ENCODE peak calls at places on chromosomes 2 and 18, in nine cellular contexts. T is cardiac muscle cell, C is esophagus muscularis mucosa, U is endothelial cell of umbilical vein, D is IMR-90, H is uterus, M is heart left ventricle, N is hepatocyte, B is OCI-LY7. J is an unnamed sample.

GRCh38 chr18:10482985-10483949 is 28.8 kb downstream of the APCDD1 start:
- DNase-seq in T (no peak), C (no peak), U (no peak), D (no peak), H (no peak), M (peak), N (no peak), B (peak), J (no peak)

GRCh38 chr2:145909781-145910180 is 1389.9 kb upstream of the ZEB2 start:
- DNase-seq in T (no peak), C (no peak), U (no peak), D (peak), H (no peak), M (no peak), N (no peak), B (no peak), J (no peak)

GRCh38 chr2:55010149-55010591 is 40.1 kb downstream of the RTN4 start:
- DNase-seq in T (no peak), C (no peak), U (no peak), D (peak), H (no peak), M (peak), N (peak), B (peak), J (peak)

GRCh38 chr18:21406111-21406510 is 164.1 kb downstream of the GREB1L start:
- DNase-seq in T (no peak), C (no peak), U (no peak), D (no peak), H (no peak), M (no peak), N (no peak), B (no peak), J (no peak)

GRCh38 chr2:134431837-134432437 is 178.1 kb downstream of the MGAT5 start:
- DNase-seq in T (no peak), C (no peak), U (peak), D (peak), H (no peak), M (no peak), N (no peak), B (no peak), J (no peak)

GRCh38 chr18:48108136-48108535 is 177.7 kb upstream of the SMAD2 start:
- DNase-seq in T (no peak), C (no peak), U (no peak), D (no peak), H (no peak), M (no peak), N (no peak), B (no peak), J (no peak)

GRCh38 chr2:130810490-130810889 is 26.2 kb upstream of the ARHGEF4 start:
- DNase-seq in T (no peak), C (no peak), U (no peak), D (no peak), H (no peak), M (no peak), N (no peak), B (no peak), J (no peak)

GRCh38 chr2:98484652-98485452 is 40.2 kb downstream of the INPP4A start:
- DNase-seq in T (no peak), C (no peak), U (no peak), D (no peak), H (no peak), M (no peak), N (no peak), B (no peak), J (no peak)

GRCh38 chr2:219229375-219230200 is at the start of the genes ANKZF1 and ATG9A:
- DNase-seq in T (peak), C (peak), U (peak), D (peak), H (peak), M (peak), N (peak), B (peak), J (peak)

GRCh38 chr2:134247679-134248078 is 6.2 kb upstream of the MGAT5 start:
- DNase-seq in T (no peak), C (no peak), U (no peak), D (no peak), H (no peak), M (no peak), N (no peak), B (peak), J (no peak)

GRCh38 chr2:130135692-130136541 is 6.9 kb upstream of the POTEF start:
- DNase-seq in T (no peak), C (peak), U (no peak), D (no peak), H (no peak), M (no peak), N (no peak), B (no peak), J (no peak)

GRCh38 chr2:231547315-231548110 is 17.3 kb upstream of the NMUR1 start:
- DNase-seq in T (no peak), C (no peak), U (no peak), D (no peak), H (no peak), M (no peak), N (no peak), B (no peak), J (no peak)

GRCh38 chr2:176136375-176137248 is 7.1 kb downstream of the HOXD8 start:
- DNase-seq in T (peak), C (no peak), U (peak), D (no peak), H (peak), M (no peak), N (peak), B (no peak), J (peak)

GRCh38 chr2:26678026-26678425 is 14.5 kb upstream of the KCNK3 start:
- DNase-seq in T (no peak), C (no peak), U (no peak), D (no peak), H (no peak), M (no peak), N (no peak), B (no peak), J (no peak)

GRCh38 chr2:233092446-233093438 is 32.6 kb downstream of the INPP5D start:
- DNase-seq in T (no peak), C (no peak), U (no peak), D (no peak), H (no peak), M (no peak), N (no peak), B (no peak), J (no peak)

GRCh38 chr18:49250819-49251388 is 209.5 kb downstream of the DYM start:
- DNase-seq in T (peak), C (no peak), U (peak), D (peak), H (no peak), M (no peak), N (peak), B (peak), J (no peak)

GRCh38 chr2:37886745-37887144 is 38.3 kb upstream of the RMDN2 start:
- DNase-seq in T (no peak), C (no peak), U (no peak), D (peak), H (no peak), M (no peak), N (no peak), B (no peak), J (no peak)

GRCh38 chr2:216139884-216140283 is 30.7 kb downstream of the XRCC5 start:
- DNase-seq in T (peak), C (no peak), U (no peak), D (no peak), H (no peak), M (no peak), N (peak), B (peak), J (no peak)

GRCh38 chr2:88281302-88282217 is 111.4 kb downstream of the THNSL2 start:
- DNase-seq in T (no peak), C (no peak), U (no peak), D (no peak), H (no peak), M (no peak), N (peak), B (no peak), J (no peak)

GRCh38 chr2:80238692-80239469 is 65.7 kb downstream of the LRRTM1 start:
- DNase-seq in T (peak), C (no peak), U (no peak), D (peak), H (no peak), M (peak), N (peak), B (peak), J (no peak)

GRCh38 chr2:178491612-178492011 is 11.4 kb downstream of the PLEKHA3 start:
- DNase-seq in T (no peak), C (no peak), U (no peak), D (no peak), H (no peak), M (no peak), N (no peak), B (no peak), J (no peak)

GRCh38 chr18:61334951-61335736 is 1.9 kb downstream of the CDH20 start:
- DNase-seq in T (no peak), C (no peak), U (no peak), D (no peak), H (no peak), M (no peak), N (no peak), B (no peak), J (no peak)

GRCh38 chr18:9539283-9539682 is 64.0 kb downstream of the RALBP1 start:
- DNase-seq in T (no peak), C (no peak), U (peak), D (peak), H (no peak), M (no peak), N (no peak), B (no peak), J (no peak)

GRCh38 chr2:170856066-170856465 is 39.4 kb downstream of the GAD1 start:
- DNase-seq in T (no peak), C (no peak), U (no peak), D (no peak), H (no peak), M (no peak), N (no peak), B (no peak), J (no peak)

GRCh38 chr18:13220326-13220991 is 1.9 kb downstream of the LDLRAD4 start:
- DNase-seq in T (peak), C (no peak), U (no peak), D (no peak), H (no peak), M (peak), N (peak), B (no peak), J (no peak)

GRCh38 chr2:17375262-17375661 is 143.0 kb downstream of the RAD51AP2 start:
- DNase-seq in T (peak), C (no peak), U (no peak), D (no peak), H (no peak), M (no peak), N (no peak), B (no peak), J (no peak)

GRCh38 chr18:13259701-13260100 is 41.1 kb downstream of the LDLRAD4 start:
- DNase-seq in T (no peak), C (no peak), U (no peak), D (no peak), H (no peak), M (no peak), N (no peak), B (no peak), J (no peak)

GRCh38 chr2:136381722-136382633 is 264.0 kb upstream of the CXCR4 start:
- DNase-seq in T (no peak), C (peak), U (no peak), D (no peak), H (no peak), M (no peak), N (no peak), B (peak), J (no peak)

GRCh38 chr2:30218814-30219213 is 12.5 kb upstream of the LBH start:
- DNase-seq in T (no peak), C (no peak), U (no peak), D (no peak), H (no peak), M (no peak), N (no peak), B (no peak), J (no peak)

GRCh38 chr2:128746356-128746755 is 427.7 kb upstream of the HS6ST1 start:
- DNase-seq in T (peak), C (no peak), U (no peak), D (peak), H (no peak), M (no peak), N (peak), B (no peak), J (no peak)

GRCh38 chr2:112706170-112706664 is 14.6 kb upstream of the NT5DC4 start:
- DNase-seq in T (no peak), C (no peak), U (no peak), D (peak), H (no peak), M (no peak), N (no peak), B (no peak), J (no peak)

GRCh38 chr18:2108581-2108980 is 462.7 kb downstream of the METTL4 start:
- DNase-seq in T (no peak), C (no peak), U (no peak), D (no peak), H (no peak), M (no peak), N (no peak), B (no peak), J (no peak)

GRCh38 chr2:64283015-64283570 is 138.9 kb upstream of the PELI1 start:
- DNase-seq in T (no peak), C (no peak), U (no peak), D (no peak), H (no peak), M (no peak), N (no peak), B (peak), J (no peak)
- H3K4me3 ChIP-seq in T (no peak), C (no peak), U (no peak), D (no peak), H (no peak), M (no peak), N (no peak), B (peak), J (no peak)

GRCh38 chr2:203646266-203646864 is 60.1 kb upstream of the CD28 start:
- DNase-seq in T (no peak), C (no peak), U (no peak), D (no peak), H (no peak), M (no peak), N (no peak), B (no peak), J (no peak)

GRCh38 chr2:203649176-203649814 is 57.1 kb upstream of the CD28 start:
- DNase-seq in T (no peak), C (no peak), U (no peak), D (no peak), H (no peak), M (no peak), N (no peak), B (no peak), J (no peak)

GRCh38 chr2:203648273-203648672 is 58.2 kb upstream of the CD28 start:
- DNase-seq in T (no peak), C (no peak), U (no peak), D (peak), H (no peak), M (no peak), N (peak), B (no peak), J (no peak)

GRCh38 chr2:203646961-203647360 is 59.5 kb upstream of the CD28 start:
- DNase-seq in T (no peak), C (no peak), U (no peak), D (no peak), H (no peak), M (no peak), N (no peak), B (no peak), J (no peak)

DNA sequence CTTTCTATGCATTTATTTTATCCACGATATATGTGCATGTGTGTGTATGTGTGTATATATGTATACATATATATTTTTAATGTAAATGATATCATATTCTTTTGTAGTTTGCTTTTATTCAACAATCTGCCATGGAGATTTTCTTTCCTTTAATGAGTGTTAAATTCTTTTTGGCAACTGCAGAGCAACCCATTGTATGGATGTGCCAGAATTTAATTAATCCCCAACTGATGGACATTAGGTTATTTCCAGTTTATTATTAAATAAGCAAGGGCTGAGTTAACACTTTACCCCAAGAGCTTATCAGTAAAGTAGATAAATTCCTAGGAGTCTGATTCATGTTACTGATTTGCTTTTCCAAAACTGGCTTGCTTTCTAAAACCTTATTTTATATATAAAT is 58.9 kb upstream of the CD28 start:
- DNase-seq in T (no peak), C (no peak), U (no peak), D (no peak), H (no peak), M (no peak), N (no peak), B (no peak), J (no peak)
- H3K27ac ChIP-seq in T (no peak), C (no peak), U (no peak), D (no peak), H (no peak), M (no peak), N (no peak), B (no peak), J (no peak)

GRCh38 chr2:241743620-241744019 is 9.2 kb downstream of the D2HGDH start:
- DNase-seq in T (no peak), C (no peak), U (no peak), D (no peak), H (no peak), M (no peak), N (no peak), B (no peak), J (no peak)

GRCh38 chr2:241746084-241746483 is 11.7 kb downstream of the D2HGDH start:
- DNase-seq in T (no peak), C (no peak), U (no peak), D (no peak), H (no peak), M (no peak), N (no peak), B (no peak), J (no peak)

GRCh38 chr2:241742320-241742939 is 8.0 kb downstream of the D2HGDH start:
- DNase-seq in T (no peak), C (no peak), U (no peak), D (no peak), H (no peak), M (no peak), N (no peak), B (no peak), J (no peak)

GRCh38 chr2:241745276-241745675 is 10.8 kb downstream of the D2HGDH start:
- DNase-seq in T (no peak), C (no peak), U (no peak), D (no peak), H (no peak), M (no peak), N (no peak), B (no peak), J (no peak)

DNA sequence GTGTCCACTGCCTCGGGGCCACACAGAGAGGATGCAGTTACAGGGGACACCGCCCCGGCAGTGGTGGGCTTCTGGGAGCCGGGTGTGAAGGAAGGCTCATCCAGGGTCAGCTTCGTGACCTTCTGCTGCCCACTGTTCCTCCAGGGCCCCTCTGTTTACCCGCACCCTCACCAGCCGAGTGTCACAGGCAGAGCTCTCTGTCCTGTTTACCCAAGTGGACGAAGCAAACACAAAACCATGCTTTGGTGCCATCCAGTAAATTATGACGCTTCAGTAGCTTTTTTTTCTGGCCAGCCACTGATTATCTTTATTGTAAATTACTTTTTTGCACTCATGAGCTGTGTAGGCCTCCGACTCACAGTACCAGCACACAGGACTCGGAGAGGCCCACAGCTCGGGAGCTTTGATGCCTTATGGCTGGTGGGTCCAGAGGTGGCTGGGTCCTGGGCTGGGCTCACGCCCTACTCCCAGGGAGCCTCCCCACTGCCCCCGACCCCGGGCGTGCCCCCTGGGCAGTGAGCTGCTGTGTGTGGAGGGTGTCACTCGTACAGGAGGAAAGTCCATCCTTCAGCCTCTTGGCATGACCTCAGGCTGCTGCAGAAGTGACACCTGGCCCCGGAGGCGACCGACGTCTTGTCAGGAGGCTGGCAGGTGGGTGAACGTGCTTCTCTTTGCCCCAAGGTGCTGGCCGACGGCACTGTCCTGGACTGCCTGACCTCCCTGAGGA is 9.8 kb downstream of the D2HGDH start:
- DNase-seq in T (no peak), C (no peak), U (no peak), D (no peak), H (no peak), M (no peak), N (no peak), B (no peak), J (no peak)
- TF ChIP-seq CTCF in T (no peak), C (no peak), U (no peak), D (no peak), H (no peak), M (no peak), N (no peak), B (no peak), J (no peak)

DNA sequence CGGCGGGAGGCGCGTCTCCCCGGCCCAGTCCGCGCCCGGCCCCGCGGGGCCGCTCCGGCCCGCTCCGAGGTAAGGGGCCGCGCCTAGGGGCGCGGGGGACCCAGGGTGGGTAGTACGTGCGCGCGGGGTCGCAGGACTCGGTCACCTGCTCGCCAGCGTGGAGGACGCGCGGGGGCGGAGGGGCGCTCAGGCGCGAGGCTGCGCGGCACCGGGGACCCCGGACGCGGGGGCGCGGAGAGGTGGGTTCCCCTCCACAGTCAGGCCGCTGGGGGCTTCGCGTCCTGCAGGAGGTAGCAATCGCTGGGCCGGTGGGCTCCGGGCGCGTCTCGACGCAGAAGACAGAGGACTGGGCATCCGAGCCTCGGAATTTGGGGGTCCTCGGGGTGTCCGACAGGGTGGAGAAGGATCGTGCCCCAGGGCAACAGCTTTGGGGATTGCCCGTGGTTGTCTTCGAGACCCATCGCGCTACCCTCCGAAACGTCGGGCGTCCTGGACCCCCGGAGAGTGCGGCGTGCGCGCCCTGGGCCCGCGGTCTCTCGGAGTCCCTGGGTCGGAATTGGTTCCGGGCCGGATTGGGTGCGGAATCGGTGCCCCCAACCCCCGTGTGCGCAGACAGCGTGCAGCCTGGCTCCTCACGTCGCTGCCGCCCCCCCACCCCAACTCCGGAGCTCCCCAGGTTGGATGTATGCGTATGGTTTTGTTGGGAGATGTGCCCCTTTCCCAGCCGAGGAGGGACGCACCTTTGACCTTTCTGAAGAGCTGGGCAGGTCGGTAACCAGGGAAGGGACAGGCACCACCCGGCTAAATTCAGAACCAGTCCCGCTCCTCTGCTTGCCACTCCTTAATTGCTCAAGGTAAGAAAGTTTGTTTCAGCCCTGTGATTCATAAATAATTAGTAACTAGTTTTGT is 661 bp downstream of the NPAS2 start:
- DNase-seq in T (no peak), C (no peak), U (peak), D (no peak), H (no peak), M (no peak), N (peak), B (no peak), J (peak)
- H3K4me3 ChIP-seq in T (peak), C (peak), U (peak), D (peak), H (peak), M (peak), N (peak), B (no peak), J (peak)

DNA sequence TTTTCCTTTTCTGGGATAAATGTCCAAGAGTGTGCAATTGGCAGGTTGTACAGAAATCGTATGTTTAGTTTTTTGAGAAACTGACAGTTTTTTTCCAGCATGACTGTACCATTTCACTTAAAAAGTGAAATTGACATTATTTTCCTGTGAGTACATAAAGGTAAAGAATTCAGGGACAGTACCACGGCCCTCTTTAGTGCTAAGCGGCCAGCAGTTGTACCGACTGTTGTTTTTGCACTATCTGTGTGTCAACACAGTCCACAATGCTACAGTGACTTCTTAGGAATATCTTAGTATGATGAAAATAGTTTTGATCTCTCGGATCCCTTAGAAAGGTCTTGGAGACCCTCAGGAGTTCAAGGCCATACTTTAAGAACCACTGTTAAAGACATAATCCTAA is 2.6 kb downstream of the LIMS1 start:
- DNase-seq in T (no peak), C (no peak), U (no peak), D (no peak), H (no peak), M (no peak), N (no peak), B (no peak), J (no peak)
- H3K27ac ChIP-seq in T (no peak), C (no peak), U (no peak), D (no peak), H (no peak), M (no peak), N (no peak), B (no peak), J (peak)